ENCODE peak calls at places on chromosomes 4 and X, in six cellular contexts. X is HL-60, Q is neural progenitor cell, P is fibroblast of pulmonary artery, B is GM12865, F is body of pancreas. G is an unnamed sample.

GRCh38 chrX:132488092-132488749 is 617 bp downstream of the MBNL3 start:
- DNase-seq in B (peak), Q (no peak), F (peak), X (peak), P (peak), G (no peak)

GRCh38 chrX:23403849-23404248 is 69.2 kb downstream of the PTCHD1 start:
- DNase-seq in P (no peak), B (no peak), F (peak), Q (peak), X (no peak), G (no peak)

GRCh38 chr4:47566975-47567374 is 81.9 kb downstream of the ATP10D start:
- DNase-seq in Q (no peak), X (no peak), F (no peak), P (no peak), B (no peak), G (no peak)

GRCh38 chrX:110317079-110317819 is 636 bp downstream of the AMMECR1 start:
- DNase-seq in X (peak), B (peak), P (no peak), F (peak), Q (peak), G (peak)

GRCh38 chrX:94400488-94400887 is 726.5 kb downstream of the FAM133A start:
- DNase-seq in F (no peak), Q (no peak), P (no peak), X (no peak), B (peak), G (no peak)

GRCh38 chrX:132612990-132613564 is 124.2 kb upstream of the MBNL3 start:
- DNase-seq in Q (peak), X (peak), F (peak), B (peak), P (peak), G (peak)

GRCh38 chrX:151711787-151712186 is 4.0 kb upstream of the FATE1 start:
- DNase-seq in P (no peak), X (no peak), B (no peak), F (no peak), Q (no peak), G (no peak)

GRCh38 chr4:3368841-3369760 is 72.7 kb upstream of the HGFAC start:
- DNase-seq in B (no peak), X (no peak), P (no peak), F (no peak), Q (peak), G (no peak)

GRCh38 chrX:40579139-40579538 is 1.6 kb upstream of the ATP6AP2 start:
- DNase-seq in F (no peak), P (no peak), Q (no peak), X (peak), B (no peak), G (no peak)

GRCh38 chrX:40581333-40581910 is 652 bp downstream of the ATP6AP2 start:
- DNase-seq in X (peak), Q (no peak), P (peak), B (no peak), F (no peak), G (no peak)

GRCh38 chrX:40580537-40581332 is at the start of gene ATP6AP2:
- DNase-seq in P (peak), B (peak), F (peak), Q (peak), X (peak), G (peak)

GRCh38 chrX:40578039-40578438 is 2.7 kb upstream of the ATP6AP2 start:
- DNase-seq in X (peak), P (no peak), F (no peak), Q (no peak), B (no peak), G (no peak)

DNA sequence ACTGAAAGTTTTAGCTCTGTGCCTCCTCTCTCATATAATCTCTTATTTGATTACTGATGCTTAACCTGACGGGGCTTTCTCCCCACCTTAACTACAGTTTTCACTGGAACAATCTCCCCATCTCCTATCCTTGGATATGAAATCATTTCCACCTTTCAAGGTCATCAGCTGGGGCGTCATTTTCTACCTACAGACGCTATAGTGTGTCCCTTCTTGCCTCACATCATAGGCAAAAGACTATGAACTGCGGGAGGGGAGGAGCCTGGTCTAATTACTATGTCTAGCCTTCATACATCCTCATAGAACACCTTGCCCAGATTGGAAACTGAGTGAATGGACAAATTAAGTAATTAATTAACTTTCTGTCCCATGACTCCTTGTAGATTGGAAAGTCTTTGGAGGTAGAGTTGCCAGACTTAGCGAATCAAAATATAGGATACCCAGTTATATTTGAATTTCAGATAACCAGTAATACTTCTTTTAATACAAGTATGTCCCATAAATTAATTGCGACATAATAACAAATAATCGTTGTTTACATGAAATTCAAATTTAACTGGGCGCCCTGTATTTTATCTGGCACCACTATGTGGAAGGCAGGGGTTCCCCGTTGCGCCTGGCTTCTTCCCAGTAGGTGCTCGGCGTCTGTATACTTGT is 762 bp upstream of the ATP6AP2 start:
- DNase-seq in Q (no peak), B (no peak), P (no peak), X (peak), F (no peak), G (no peak)
- H3K4me3 ChIP-seq in Q (peak), B (peak), P (peak), X (peak), F (peak), G (peak)

DNA sequence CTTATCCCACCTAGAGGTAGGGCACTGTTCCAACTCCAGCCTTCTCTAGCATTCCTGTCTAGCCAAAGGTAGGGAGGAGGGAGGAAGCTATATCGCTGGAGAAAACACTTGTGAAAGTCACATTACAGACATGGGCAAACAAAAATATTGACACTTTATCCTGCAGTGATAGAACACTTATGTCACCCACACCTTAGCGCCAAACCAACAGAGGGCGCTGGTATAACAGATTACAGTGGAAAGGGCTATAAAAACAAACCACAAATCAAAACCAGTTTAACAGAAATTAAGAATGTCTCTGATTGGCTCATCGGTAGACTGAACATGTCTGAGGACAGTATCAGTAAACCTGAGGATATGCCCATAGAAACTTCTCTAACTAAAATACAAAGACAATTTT is 451.3 kb downstream of the TLL1 start:
- DNase-seq in F (peak), Q (peak), P (peak), B (peak), X (peak), G (peak)
- TF ChIP-seq CTCF in F (no peak), Q (peak), P (peak), B (peak), X (no peak), G (peak)

GRCh38 chr4:109930872-109931271 is 18.2 kb downstream of the EGF start:
- DNase-seq in B (no peak), X (no peak), Q (no peak), F (peak), P (no peak), G (no peak)
- H3K4me3 ChIP-seq in B (no peak), X (no peak), Q (no peak), F (no peak), P (no peak), G (no peak)

GRCh38 chr4:10403633-10404445 is 53.4 kb downstream of the ZNF518B start:
- DNase-seq in X (peak), B (peak), P (peak), Q (peak), F (peak), G (peak)
- TF ChIP-seq CTCF in X (peak), B (no peak), P (peak), Q (peak), F (peak), G (peak)

G was measured in colonic mucosa.